ENCODE peak calls at places on chromosomes 13 and 19, in ten cellular contexts. H is mammary epithelial cell, E is trophoblast cell, Q is GM23248, M is fibroblast of lung, C is neural progenitor cell, D is Karpas-422, O is astrocyte, W is IMR-90, F is H9. Y is an unnamed sample.

GRCh38 chr13:94784066-94784465 is 71.7 kb upstream of the SOX21 start:
- DNase-seq in M (no peak), W (peak; percentile 37), H (no peak), E (no peak), C (no peak), D (no peak), Q (peak; percentile 4), O (peak; percentile 85), F (no peak), Y (no peak)

GRCh38 chr13:20398459-20398858 is 127.2 kb downstream of the CRYL1 start:
- DNase-seq in H (no peak), E (no peak), Q (no peak), O (no peak), M (no peak), C (no peak), F (no peak), W (no peak), D (no peak), Y (no peak)

GRCh38 chr19:3366104-3366760 is at the start of gene NFIC:
- DNase-seq in O (peak; percentile 74), C (peak; percentile 54), W (peak; percentile 79), H (peak; percentile 69), D (no peak), Q (peak; percentile 92), M (peak; percentile 95), E (peak; percentile 46), F (peak; percentile 62), Y (no peak)

GRCh38 chr19:39428309-39429112 is 7.2 kb downstream of the RPS16 start:
- DNase-seq in H (no peak), C (peak; percentile 91), O (peak; percentile 91), Q (peak; percentile 85), E (peak; percentile 85), F (peak; percentile 93), D (peak; percentile 53), M (peak; percentile 95), W (peak; percentile 96), Y (no peak)

GRCh38 chr19:12796146-12797071 is 5.1 kb downstream of the JUNB start:
- DNase-seq in M (peak; percentile 82), C (peak; percentile 93), Q (peak; percentile 85), E (peak; percentile 95), F (peak; percentile 90), H (peak; percentile 58), D (peak; percentile 92), W (peak; percentile 81), O (no peak), Y (no peak)

GRCh38 chr19:39500543-39500942 is 1.8 kb downstream of the DLL3 start:
- DNase-seq in M (no peak), Q (no peak), H (no peak), D (no peak), F (no peak), C (no peak), E (no peak), O (no peak), W (no peak), Y (no peak)

GRCh38 chr13:67736646-67737420 is 506.7 kb upstream of the PCDH9 start:
- DNase-seq in Q (peak; percentile 35), D (peak; percentile 66), M (peak; percentile 90), F (peak; percentile 61), O (peak; percentile 89), E (peak; percentile 3), C (peak; percentile 68), W (peak; percentile 68), H (no peak), Y (no peak)

GRCh38 chr13:100203696-100204367 is 114.9 kb downstream of the PCCA start:
- DNase-seq in E (no peak), M (peak; percentile 39), Q (peak; percentile 52), O (peak; percentile 86), H (peak; percentile 47), C (no peak), F (no peak), W (peak; percentile 78), D (no peak), Y (no peak)

DNA sequence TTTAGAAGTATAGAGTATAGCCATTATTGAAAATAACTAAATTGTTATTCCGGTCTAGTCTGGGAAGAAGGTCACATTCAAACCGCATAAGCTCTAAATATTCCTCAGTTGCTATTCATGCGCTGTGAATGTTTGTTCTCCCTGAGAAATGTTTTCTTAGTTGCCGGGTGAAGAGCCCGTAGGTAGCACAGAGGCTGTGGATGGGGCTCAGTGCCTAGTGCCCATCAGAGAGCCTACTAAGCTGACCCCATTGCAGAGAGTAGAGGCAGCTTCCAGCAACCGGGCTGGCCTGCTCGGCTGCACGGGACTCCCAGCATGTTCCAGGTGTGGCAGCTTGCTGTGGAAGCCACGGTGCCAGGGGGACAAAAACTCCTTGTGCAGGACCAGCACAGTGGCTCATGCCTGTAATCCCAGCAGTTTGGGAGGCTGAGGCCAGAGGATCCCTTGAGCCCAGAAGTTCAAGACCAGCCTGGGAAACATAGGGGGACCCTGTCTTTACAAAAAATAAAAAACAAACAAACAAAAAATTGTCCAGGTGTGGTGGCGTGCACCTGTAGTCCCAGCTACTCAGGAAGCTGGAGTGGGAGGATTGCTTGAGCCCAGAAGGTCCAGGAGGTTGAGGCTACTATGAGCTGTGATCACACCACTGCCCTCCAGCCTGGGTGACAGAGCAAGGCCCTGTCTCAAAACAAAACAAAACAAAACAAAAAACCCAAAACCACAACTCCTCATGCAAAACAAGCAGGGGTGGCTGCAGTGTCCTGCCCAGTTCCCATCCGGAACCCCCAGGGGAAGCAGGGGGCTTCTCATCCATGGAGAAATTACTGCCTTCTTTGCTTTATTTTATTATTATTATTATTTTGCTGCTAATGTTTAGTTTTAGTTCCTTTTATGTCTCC is 82.5 kb downstream of the KCTD15 start:
- DNase-seq in E (no peak), Q (no peak), O (no peak), W (no peak), M (no peak), D (no peak), H (no peak), F (no peak), C (no peak), Y (no peak)
- H2AFZ ChIP-seq in E (no peak overlapping the region), Q (no peak overlapping the region), O (no peak overlapping the region), W (no peak overlapping the region), M (no peak overlapping the region), D (no peak overlapping the region), H (peak overlapping the region; percentile 71), F (no peak overlapping the region), C (no peak overlapping the region), Y (peak overlapping the region; percentile 2)

GRCh38 chr19:23699521-23699860 is 12.5 kb upstream of the ZNF675 start:
- DNase-seq in O (no peak), C (no peak), D (no peak), F (no peak), W (no peak), Q (no peak), H (no peak), M (no peak), E (peak; percentile 77), Y (no peak)

DNA sequence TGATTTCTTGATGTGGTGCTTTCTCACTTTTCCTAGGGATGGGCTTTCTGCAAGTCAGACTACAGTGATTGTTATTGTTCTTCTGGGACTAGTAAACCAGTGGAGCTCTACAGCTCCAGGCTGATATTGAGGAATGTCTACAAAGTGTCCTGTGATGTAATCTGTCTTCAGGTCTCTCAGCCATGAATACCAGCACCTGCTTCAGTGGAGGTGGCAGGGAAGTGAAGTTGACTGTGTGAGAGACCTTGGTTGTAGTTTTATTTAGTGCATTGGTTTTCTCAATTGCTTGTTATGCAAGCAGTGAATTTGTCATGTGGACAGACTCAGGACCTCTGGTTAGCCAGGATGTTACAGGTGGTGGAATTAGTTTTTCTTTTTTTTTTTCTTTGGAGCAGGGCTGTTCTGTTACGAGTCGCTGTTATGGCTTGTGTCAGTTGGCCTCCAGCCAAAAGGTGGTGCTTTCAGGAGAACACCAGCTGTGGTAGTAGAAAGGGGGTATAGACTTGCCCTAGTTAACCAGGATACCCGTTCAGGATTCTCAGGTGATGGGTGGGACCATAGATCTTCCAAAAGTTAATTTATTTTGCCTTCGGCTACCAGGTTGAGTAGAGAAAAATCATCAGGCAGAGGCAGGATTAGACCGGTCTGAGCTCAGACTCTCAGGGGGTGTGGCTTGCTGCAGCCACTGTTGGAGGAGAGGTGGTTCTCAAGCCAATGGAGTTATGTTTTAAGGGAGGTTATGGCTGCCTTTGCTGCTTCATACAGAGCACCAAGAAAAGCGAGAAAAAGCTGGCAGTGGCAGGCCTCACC is 11.9 kb upstream of the ZNF675 start:
- DNase-seq in Q (peak; percentile 2), E (peak; percentile 65), D (no peak), C (no peak), O (no peak), M (no peak), H (peak; percentile 69), W (no peak), F (peak; percentile 38), Y (peak; percentile 57)
- H3K9ac ChIP-seq in Q (no peak overlapping the region), E (no peak overlapping the region), D (no peak overlapping the region), C (no peak overlapping the region), O (no peak overlapping the region), M (no peak overlapping the region), H (no peak overlapping the region), W (no peak overlapping the region), F (no peak overlapping the region), Y (peak overlapping the region; percentile 46)

DNA sequence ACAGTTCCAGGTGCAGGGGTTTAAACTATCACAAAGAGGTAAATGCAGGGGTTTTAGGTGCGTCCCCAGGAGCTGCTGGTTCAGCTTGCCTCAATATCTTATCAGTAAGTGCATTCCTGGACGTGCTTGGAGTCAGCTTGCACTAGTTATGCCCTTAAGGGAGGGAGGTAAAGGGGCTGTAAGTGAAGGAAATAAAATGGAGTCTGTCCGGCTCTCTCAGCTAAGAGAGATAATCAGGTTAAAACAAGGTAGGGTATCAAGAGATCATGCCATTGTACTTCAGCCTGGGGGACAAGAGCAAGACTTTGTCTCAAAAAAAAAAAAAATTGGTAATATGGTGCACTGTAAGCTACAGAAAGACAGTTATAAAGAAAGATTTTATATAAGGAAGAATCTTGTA is 69.7 kb downstream of the ZNF100 start:
- DNase-seq in H (no peak), C (no peak), W (no peak), E (peak; percentile 33), Q (no peak), M (no peak), F (no peak), O (no peak), D (no peak), Y (no peak)
- H2AFZ ChIP-seq in H (no peak overlapping the region), C (no peak overlapping the region), W (no peak overlapping the region), E (no peak overlapping the region), Q (no peak overlapping the region), M (no peak overlapping the region), F (no peak overlapping the region), O (no peak overlapping the region), D (no peak overlapping the region), Y (no peak overlapping the region)

GRCh38 chr19:18423258-18424020 is 4.2 kb downstream of the SSBP4 start:
- DNase-seq in H (no peak), Q (no peak), M (no peak), F (no peak), O (no peak), C (no peak), E (no peak), D (no peak), W (no peak), Y (no peak)

GRCh38 chr19:18420931-18421330 is 1.7 kb downstream of the SSBP4 start:
- DNase-seq in M (no peak), E (no peak), H (no peak), W (no peak), D (no peak), C (no peak), Q (no peak), O (no peak), F (no peak), Y (no peak)

GRCh38 chr19:18422530-18423191 is 3.5 kb downstream of the SSBP4 start:
- DNase-seq in W (no peak), E (no peak), Q (no peak), C (no peak), M (no peak), F (no peak), D (no peak), H (no peak), O (no peak), Y (no peak)

GRCh38 chr19:18419699-18420460 is 682 bp downstream of the SSBP4 start:
- DNase-seq in H (no peak), W (no peak), Q (peak; percentile 59), C (peak; percentile 62), M (no peak), D (peak; percentile 63), O (no peak), E (no peak), F (no peak), Y (no peak)

DNA sequence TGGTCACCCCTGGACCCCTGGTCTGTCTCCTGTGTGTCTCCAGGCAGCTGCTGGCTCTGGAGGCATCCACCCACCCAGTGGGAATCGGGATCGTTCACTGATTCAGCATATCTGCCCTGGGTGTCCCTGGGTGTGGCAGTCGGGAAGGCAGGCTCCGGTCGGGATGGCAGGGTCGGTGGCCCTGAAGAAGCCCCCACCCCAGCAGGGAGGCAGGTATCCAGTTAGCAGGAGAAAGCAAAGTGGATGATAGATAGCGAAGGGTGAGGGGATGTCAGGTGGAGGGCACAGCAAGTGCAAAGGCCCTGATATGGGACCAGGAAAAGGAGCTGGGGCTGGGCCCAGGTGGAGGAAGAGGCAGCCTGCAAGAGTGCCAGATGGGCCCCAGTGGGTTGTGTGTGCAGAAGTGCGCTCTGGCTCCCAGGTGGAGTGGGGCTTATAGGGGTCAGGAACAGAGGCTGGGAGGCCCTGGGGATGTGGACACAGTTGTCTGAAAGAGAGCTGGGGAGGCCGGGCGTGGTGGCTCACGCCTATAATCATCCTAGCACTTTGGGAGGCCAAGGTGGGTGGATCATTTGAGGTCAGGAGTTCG is 2.3 kb downstream of the SSBP4 start:
- DNase-seq in O (no peak), W (no peak), C (no peak), M (no peak), H (no peak), F (no peak), E (no peak), D (no peak), Q (no peak), Y (no peak)
- H3K9ac ChIP-seq in O (peak overlapping the region; percentile 10), W (no peak overlapping the region), C (no peak overlapping the region), M (no peak overlapping the region), H (no peak overlapping the region), F (no peak overlapping the region), E (no peak overlapping the region), D (no peak overlapping the region), Q (peak overlapping the region; percentile 94), Y (no peak overlapping the region)

Y was measured in keratinocyte.